ENCODE peak calls at places on chromosome 6, in eight cellular contexts. U is germinal center; C is substantia nigra; G is left lung; L is PC-3; V is CD8-positive, alpha-beta T cell; N is Karpas-422; H is stimulated activated naive CD8-positive, alpha-beta T cell treated with anti-CD3 and anti-CD28 coated beads, Interleukin-15, amount 100 ng/mL, for 72 hours. I is an unnamed sample.

GRCh38 chr6:31557443-31558317 is 10.3 kb downstream of the NFKBIL1 start:
- DNase-seq in U (no peak), C (no peak), G (peak; percentile 79), L (no peak), V (no peak), N (peak; percentile 88), H (no peak), I (no peak)

GRCh38 chr6:31568537-31568961 is 3.5 kb upstream of the LTA start:
- DNase-seq in U (peak; percentile 79), C (no peak), G (no peak), L (no peak), V (no peak), N (peak; percentile 77), H (peak; percentile 88), I (no peak)

GRCh38 chr6:52340603-52340880 is 21.4 kb upstream of the PAQR8 start:
- DNase-seq in U (no peak), C (no peak), G (no peak), L (no peak), V (no peak), N (no peak), H (no peak), I (no peak)

GRCh38 chr6:73796881-73797280 is 100.9 kb downstream of the CD109 start:
- DNase-seq in U (no peak), C (no peak), G (no peak), L (no peak), V (no peak), N (no peak), H (no peak), I (no peak)

GRCh38 chr6:14126250-14126649 is 8.7 kb downstream of the CD83 start:
- DNase-seq in U (no peak), C (no peak), G (no peak), L (no peak), V (no peak), N (no peak), H (no peak), I (no peak)

GRCh38 chr6:126147416-126147815 is 161.1 kb downstream of the TRMT11 start:
- DNase-seq in U (no peak), C (no peak), G (no peak), L (no peak), V (no peak), N (no peak), H (no peak), I (no peak)

GRCh38 chr6:35485402-35485877 is 11.4 kb downstream of the TEAD3 start:
- DNase-seq in U (no peak), C (no peak), G (no peak), L (peak; percentile 80), V (no peak), N (no peak), H (no peak), I (peak; percentile 74)

GRCh38 chr6:15148356-15149058 is 97.4 kb upstream of the JARID2 start:
- DNase-seq in U (no peak), C (no peak), G (no peak), L (peak; percentile 72), V (no peak), N (no peak), H (no peak), I (no peak)

GRCh38 chr6:3343089-3343901 is 84.5 kb downstream of the PSMG4 start:
- DNase-seq in U (no peak), C (no peak), G (no peak), L (no peak), V (no peak), N (no peak), H (no peak), I (no peak)

GRCh38 chr6:25972128-25972527 is 9.5 kb downstream of the TRIM38 start:
- DNase-seq in U (no peak), C (no peak), G (no peak), L (no peak), V (no peak), N (no peak), H (no peak), I (no peak)

GRCh38 chr6:157323114-157323923 is at the start of gene TMEM242:
- DNase-seq in U (peak; percentile 84), C (no peak), G (peak; percentile 96), L (peak; percentile 91), V (peak; percentile 84), N (peak; percentile 97), H (peak; percentile 94), I (peak; percentile 96)

GRCh38 chr6:90066715-90067114 is 172.4 kb downstream of the GJA10 start:
- DNase-seq in U (no peak), C (no peak), G (no peak), L (no peak), V (no peak), N (peak; percentile 14), H (no peak), I (no peak)

GRCh38 chr6:74280130-74280692 is 584.2 kb downstream of the CD109 start:
- DNase-seq in U (no peak), C (no peak), G (no peak), L (peak; percentile 11), V (no peak), N (no peak), H (no peak), I (no peak)

GRCh38 chr6:79702701-79703100 is 71.6 kb downstream of the SH3BGRL2 start:
- DNase-seq in U (no peak), C (no peak), G (no peak), L (no peak), V (no peak), N (no peak), H (peak; percentile 71), I (no peak)

GRCh38 chr6:136520520-136520919 is 29.7 kb downstream of the MAP7 start:
- DNase-seq in U (no peak), C (no peak), G (no peak), L (no peak), V (no peak), N (no peak), H (no peak), I (no peak)

GRCh38 chr6:145699462-145699861 is 35.9 kb downstream of the EPM2A start:
- DNase-seq in U (no peak), C (no peak), G (no peak), L (peak; percentile 65), V (no peak), N (no peak), H (no peak), I (no peak)

GRCh38 chr6:46217671-46218131 is 46.9 kb upstream of the ENPP5 start:
- DNase-seq in U (peak; percentile 76), C (no peak), G (no peak), L (no peak), V (no peak), N (peak; percentile 54), H (peak; percentile 19), I (no peak)

GRCh38 chr6:169864148-169865030 is 113.0 kb downstream of the ERMARD start:
- DNase-seq in U (peak; percentile 33), C (no peak), G (peak; percentile 71), L (no peak), V (no peak), N (no peak), H (no peak), I (peak; percentile 45)

GRCh38 chr6:111423960-111424846 is 58.8 kb downstream of the REV3L start:
- DNase-seq in U (no peak), C (peak; percentile 36), G (no peak), L (peak; percentile 65), V (no peak), N (no peak), H (no peak), I (no peak)

GRCh38 chr6:98885330-98885729 is 51.0 kb downstream of the POU3F2 start:
- DNase-seq in U (no peak), C (no peak), G (no peak), L (no peak), V (no peak), N (no peak), H (no peak), I (no peak)

GRCh38 chr6:17591292-17591691 is 8.8 kb upstream of the FAM8A1 start:
- DNase-seq in U (no peak), C (no peak), G (no peak), L (no peak), V (no peak), N (no peak), H (no peak), I (no peak)

GRCh38 chr6:25278557-25278913 is 639 bp upstream of the CARMIL1 start:
- DNase-seq in U (no peak), C (no peak), G (no peak), L (no peak), V (no peak), N (peak; percentile 22), H (no peak), I (no peak)

GRCh38 chr6:137185290-137185689 is 11.8 kb upstream of the IL22RA2 start:
- DNase-seq in U (no peak), C (no peak), G (no peak), L (no peak), V (no peak), N (no peak), H (no peak), I (no peak)

I was measured in mucosa of descending colon.